ENCODE peak calls at places on chromosomes 16 and 17, in five cellular contexts. N, U, M, B and J are unnamed samples.

GRCh38 chr17:40399185-40399584 is 18.5 kb downstream of the TOP2A start:
- DNase-seq in B (peak), N (no peak), U (peak), M (peak), J (peak)

GRCh38 chr17:29138991-29139682 is 41.1 kb downstream of the MYO18A start:
- DNase-seq in M (peak), B (no peak), U (no peak), N (no peak), J (peak)

GRCh38 chr17:60630352-60630751 is 30.4 kb downstream of the PPM1D start:
- DNase-seq in U (no peak), B (no peak), N (no peak), M (no peak), J (no peak)

GRCh38 chr16:27107185-27107592 is 40.5 kb downstream of the C16orf82 start:
- DNase-seq in M (no peak), B (no peak), N (no peak), U (peak), J (peak)

GRCh38 chr17:42049834-42050359 is 504 bp downstream of the C17orf113 start:
- DNase-seq in U (no peak), N (no peak), B (no peak), M (no peak), J (no peak)

GRCh38 chr17:39666601-39667261 is 1.5 kb upstream of the PNMT start:
- DNase-seq in M (no peak), B (no peak), U (no peak), N (no peak), J (no peak)

GRCh38 chr17:42276359-42276608 is at the start of gene STAT5B:
- DNase-seq in U (peak), M (peak), B (peak), N (peak), J (peak)

GRCh38 chr17:57612202-57613071 is 132.7 kb downstream of the CCDC182 start:
- DNase-seq in M (no peak), N (no peak), U (peak), B (peak), J (peak)

GRCh38 chr16:88685156-88686061 is 898 bp downstream of the SNAI3 start:
- DNase-seq in B (peak), N (peak), U (peak), M (peak), J (peak)

GRCh38 chr16:66379571-66379941 is 13.1 kb downstream of the CDH5 start:
- DNase-seq in U (no peak), B (no peak), M (no peak), N (no peak), J (no peak)

GRCh38 chr17:19508327-19508867 is 25.3 kb upstream of the SLC47A1 start:
- DNase-seq in N (no peak), M (no peak), U (peak), B (peak), J (peak)

GRCh38 chr16:29906520-29907244 is 6.4 kb downstream of the ASPHD1 start:
- DNase-seq in B (no peak), U (peak), N (no peak), M (no peak), J (no peak)

GRCh38 chr17:78789149-78789662 is 7.1 kb upstream of the CYTH1 start:
- DNase-seq in B (no peak), U (no peak), N (no peak), M (no peak), J (no peak)

GRCh38 chr17:38598536-38598935 is 7.2 kb downstream of the SRCIN1 start:
- DNase-seq in B (peak), U (peak), N (peak), M (peak), J (peak)

GRCh38 chr16:14196539-14196938 is 125.4 kb downstream of the MRTFB start:
- DNase-seq in B (no peak), M (peak), N (no peak), U (no peak), J (no peak)

GRCh38 chr16:69423189-69423588 is 1.2 kb upstream of the CYB5B start:
- DNase-seq in U (peak), N (no peak), B (no peak), M (no peak), J (no peak)

GRCh38 chr17:16328997-16329396 is 24.3 kb downstream of the CENPV start:
- DNase-seq in N (peak), M (no peak), B (peak), U (peak), J (no peak)

DNA sequence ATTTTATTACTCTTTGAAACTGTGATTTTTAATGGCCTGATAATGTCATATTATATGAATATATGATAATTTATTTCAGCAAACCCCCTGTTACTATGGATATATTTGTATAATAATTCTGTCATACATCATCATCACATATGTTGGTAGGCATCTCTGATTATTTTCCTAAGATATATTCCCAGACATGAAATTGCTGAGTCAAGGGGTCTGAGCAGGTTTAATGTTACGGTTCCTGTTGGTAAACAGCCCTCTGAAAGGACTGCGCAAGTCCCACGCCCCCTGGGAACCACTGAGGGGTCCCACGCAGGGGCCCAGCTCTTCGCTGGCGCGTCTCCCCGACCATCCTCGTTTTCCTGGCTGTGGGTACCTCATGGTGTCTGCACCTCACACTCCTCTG is 24.2 kb downstream of the SLC13A5 start:
- DNase-seq in M (no peak), N (no peak), B (no peak), U (no peak), J (no peak)
- H3K4me2 ChIP-seq in M (no peak), N (no peak), B (no peak), U (no peak), J (no peak)

DNA sequence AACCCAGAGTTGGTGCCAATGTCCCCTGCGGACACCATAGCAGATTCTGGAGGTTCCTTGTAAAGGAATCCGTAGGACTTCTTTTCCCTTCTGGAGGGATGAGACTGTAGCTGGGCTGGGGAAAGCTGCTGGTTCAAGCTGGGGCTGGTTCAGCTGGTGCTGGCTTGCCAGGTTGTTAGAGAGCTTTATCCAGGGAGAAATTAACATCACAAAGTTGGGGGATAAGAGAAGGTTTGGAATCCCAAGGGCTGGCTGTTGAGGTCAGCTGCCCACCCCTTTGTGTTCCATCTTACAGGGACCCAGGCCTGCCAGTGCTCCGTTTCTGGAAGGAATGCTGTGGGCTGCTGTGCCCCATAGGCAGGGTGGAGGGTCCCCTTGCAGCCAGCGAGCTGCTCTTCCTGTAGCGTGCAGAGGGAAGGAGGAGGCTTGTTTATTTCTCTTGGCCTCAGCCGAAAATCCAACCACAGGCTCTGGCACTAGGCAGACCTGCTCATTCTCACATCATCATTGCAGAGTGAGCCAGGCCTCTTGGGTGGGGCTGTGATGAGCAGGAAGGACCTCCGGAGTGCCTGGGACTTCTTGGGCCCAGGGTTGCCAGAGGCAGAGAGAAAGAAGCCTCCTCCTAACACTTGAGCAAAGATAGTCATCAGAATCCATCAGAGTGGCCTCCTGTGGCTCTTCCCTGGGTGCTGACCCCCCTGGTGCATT is 251.1 kb downstream of the SEC14L1 start:
- DNase-seq in B (peak), U (peak), M (no peak), N (peak), J (no peak)
- H3K4me2 ChIP-seq in B (peak), U (peak), M (no peak), N (peak), J (no peak)

GRCh38 chr16:48959747-48960146 is 321.9 kb downstream of the CBLN1 start:
- DNase-seq in N (no peak), U (no peak), M (no peak), B (no peak), J (no peak)
- H3K4me2 ChIP-seq in N (no peak), U (no peak), M (no peak), B (no peak), J (no peak)

GRCh38 chr16:3306078-3306477 is 781 bp downstream of the ZNF75A start:
- DNase-seq in U (no peak), N (no peak), B (no peak), M (no peak), J (no peak)

GRCh38 chr16:3305109-3306068 is at the start of the genes TIGD7 and ZNF75A:
- DNase-seq in B (peak), N (peak), U (peak), M (peak), J (peak)

DNA sequence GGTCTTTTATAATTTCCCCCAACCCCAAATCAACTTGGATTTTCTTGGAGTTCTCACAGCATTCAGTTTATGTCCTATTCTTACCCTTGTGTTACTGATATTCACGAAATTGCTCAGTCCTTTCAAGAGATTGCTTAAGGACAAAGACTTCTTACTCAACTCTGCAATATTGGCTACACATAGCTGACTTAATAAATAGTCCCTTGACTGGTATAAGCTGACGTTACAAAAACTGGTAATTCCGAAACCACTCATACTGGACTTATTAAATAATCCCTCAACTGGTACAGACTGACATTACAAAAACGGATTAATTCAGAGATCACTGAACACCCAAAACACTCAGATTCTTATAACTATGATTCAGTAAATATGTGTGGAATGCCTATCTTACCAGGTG is 860 bp downstream of the TIGD7 start:
- DNase-seq in B (no peak), M (no peak), U (no peak), N (no peak), J (no peak)
- H3K4me2 ChIP-seq in B (peak), M (peak), U (peak), N (peak), J (no peak)

GRCh38 chr17:62628845-62629555 is 1.5 kb downstream of the MRC2 start:
- DNase-seq in N (peak), B (peak), M (no peak), U (peak), J (no peak)

GRCh38 chr17:62629556-62630364 is 2.3 kb downstream of the MRC2 start:
- DNase-seq in M (no peak), N (no peak), B (no peak), U (peak), J (no peak)

GRCh38 chr17:62631936-62632924 is 4.8 kb downstream of the MRC2 start:
- DNase-seq in U (peak), B (no peak), M (no peak), N (no peak), J (peak)

GRCh38 chr17:62631086-62631935 is 3.8 kb downstream of the MRC2 start:
- DNase-seq in B (no peak), N (no peak), M (no peak), U (no peak), J (peak)

GRCh38 chr17:62630365-62631085 is 3.1 kb downstream of the MRC2 start:
- DNase-seq in B (no peak), U (no peak), N (peak), M (no peak), J (no peak)
- H3K4me2 ChIP-seq in B (no peak), U (no peak), N (peak), M (no peak), J (no peak)